ENCODE peak calls at places on chromosomes 12 and 14, in seven cellular contexts. O, B, H, F, K, G and S are unnamed samples.

GRCh38 chr14:63499701-63500250 is 43.4 kb downstream of the PPP2R5E start:
- DNase-seq in G (no peak), H (no peak), O (no peak), B (no peak), F (no peak), K (no peak), S (no peak)

GRCh38 chr12:69977991-69978390 is 153.0 kb downstream of the MYRFL start:
- DNase-seq in O (no peak), K (no peak), F (no peak), G (no peak), B (no peak), H (no peak), S (no peak)

GRCh38 chr14:94439453-94440057 is 13.0 kb downstream of the SERPINA11 start:
- DNase-seq in F (no peak), B (no peak), K (no peak), G (peak), H (peak), O (no peak), S (no peak)

GRCh38 chr14:25537846-25538455 is 488.0 kb upstream of the STXBP6 start:
- DNase-seq in F (no peak), K (no peak), O (no peak), H (peak), G (peak), B (no peak), S (no peak)

GRCh38 chr14:81415781-81416180 is 15.7 kb upstream of the STON2 start:
- DNase-seq in G (no peak), H (no peak), O (no peak), F (no peak), K (no peak), B (no peak), S (no peak)

GRCh38 chr14:28763914-28764848 is 2.4 kb upstream of the FOXG1 start:
- DNase-seq in F (peak), H (peak), O (no peak), B (no peak), G (no peak), K (no peak), S (no peak)

GRCh38 chr12:21607701-21608100 is 3.1 kb upstream of the GYS2 start:
- DNase-seq in O (no peak), G (no peak), H (no peak), F (peak), B (no peak), K (no peak), S (no peak)

GRCh38 chr14:92561906-92562489 is 48.4 kb downstream of the RIN3 start:
- DNase-seq in B (no peak), G (no peak), F (no peak), O (no peak), H (no peak), K (no peak), S (no peak)

GRCh38 chr12:90953956-90954421 is 987 bp downstream of the CCER1 start:
- DNase-seq in G (peak), O (peak), H (peak), B (no peak), F (no peak), K (no peak), S (no peak)

GRCh38 chr14:55373784-55374725 is 37.6 kb downstream of the ATG14 start:
- DNase-seq in B (no peak), F (peak), G (peak), O (no peak), K (no peak), H (no peak), S (peak)

GRCh38 chr12:26744042-26744626 is 88.9 kb downstream of the ITPR2 start:
- DNase-seq in F (no peak), H (no peak), O (no peak), G (no peak), B (no peak), K (no peak), S (no peak)

GRCh38 chr14:52131640-52132320 is 62.9 kb upstream of the NID2 start:
- DNase-seq in O (peak), F (peak), K (no peak), H (peak), B (peak), G (peak), S (peak)

GRCh38 chr14:34324363-34324795 is 137.7 kb downstream of the SPTSSA start:
- DNase-seq in G (peak), K (no peak), B (no peak), H (peak), O (no peak), F (peak), S (no peak)